ENCODE peak calls at places on chromosome 15, in seven cellular contexts. One of them, this sample, is unnamed.

GRCh38 chr15:62758126-62758951 is 284.2 kb upstream of the TPM1 start:
- DNase-seq in tibial nerve: peak; percentile 77
- DNase-seq in HL-60: no peak
- DNase-seq in left ventricle myocardium inferior: no peak
- DNase-seq in IMR-90: peak; percentile 90
- DNase-seq in tibial artery: peak; percentile 79
- DNase-seq in naive thymus-derived CD4-positive, alpha-beta T cell: no peak
- DNase-seq in this sample: peak; percentile 86

GRCh38 chr15:74913041-74913440 is 6.4 kb upstream of the FAM219B start:
- DNase-seq in tibial nerve: no peak
- DNase-seq in HL-60: no peak
- DNase-seq in left ventricle myocardium inferior: no peak
- DNase-seq in IMR-90: peak; percentile 62
- DNase-seq in tibial artery: no peak
- DNase-seq in naive thymus-derived CD4-positive, alpha-beta T cell: no peak
- DNase-seq in this sample: no peak

GRCh38 chr15:60648928-60649679 is 170.2 kb upstream of the ICE2 start:
- DNase-seq in tibial nerve: no peak
- DNase-seq in HL-60: no peak
- DNase-seq in left ventricle myocardium inferior: no peak
- DNase-seq in IMR-90: no peak
- DNase-seq in tibial artery: no peak
- DNase-seq in naive thymus-derived CD4-positive, alpha-beta T cell: no peak
- DNase-seq in this sample: no peak

GRCh38 chr15:79430901-79431635 is 1.1 kb upstream of the MINAR1 start:
- DNase-seq in tibial nerve: no peak
- DNase-seq in HL-60: no peak
- DNase-seq in left ventricle myocardium inferior: no peak
- DNase-seq in IMR-90: no peak
- DNase-seq in tibial artery: no peak
- DNase-seq in naive thymus-derived CD4-positive, alpha-beta T cell: no peak
- DNase-seq in this sample: no peak

GRCh38 chr15:54150255-54150654 is 172.0 kb downstream of the UNC13C start:
- DNase-seq in tibial nerve: no peak
- DNase-seq in HL-60: peak; percentile 8
- DNase-seq in left ventricle myocardium inferior: no peak
- DNase-seq in IMR-90: peak; percentile 65
- DNase-seq in tibial artery: no peak
- DNase-seq in naive thymus-derived CD4-positive, alpha-beta T cell: no peak
- DNase-seq in this sample: no peak

GRCh38 chr15:45212493-45212892 is 24.7 kb upstream of the SHF start:
- DNase-seq in tibial nerve: no peak
- DNase-seq in HL-60: no peak
- DNase-seq in left ventricle myocardium inferior: no peak
- DNase-seq in IMR-90: no peak
- DNase-seq in tibial artery: no peak
- DNase-seq in naive thymus-derived CD4-positive, alpha-beta T cell: no peak
- DNase-seq in this sample: no peak

GRCh38 chr15:74431645-74432044 is 2.1 kb downstream of the SEMA7A start:
- DNase-seq in tibial nerve: no peak
- DNase-seq in HL-60: no peak
- DNase-seq in left ventricle myocardium inferior: no peak
- DNase-seq in IMR-90: no peak
- DNase-seq in tibial artery: no peak
- DNase-seq in naive thymus-derived CD4-positive, alpha-beta T cell: no peak
- DNase-seq in this sample: peak; percentile 80

GRCh38 chr15:60396964-60397771 is 618 bp downstream of the ANXA2 start:
- DNase-seq in tibial nerve: peak; percentile 62
- DNase-seq in HL-60: no peak
- DNase-seq in left ventricle myocardium inferior: peak; percentile 79
- DNase-seq in IMR-90: peak; percentile 68
- DNase-seq in tibial artery: peak; percentile 81
- DNase-seq in naive thymus-derived CD4-positive, alpha-beta T cell: peak; percentile 9
- DNase-seq in this sample: peak; percentile 83

GRCh38 chr15:58392611-58393161 is 39.1 kb upstream of the LIPC start:
- DNase-seq in tibial nerve: no peak
- DNase-seq in HL-60: no peak
- DNase-seq in left ventricle myocardium inferior: no peak
- DNase-seq in IMR-90: no peak
- DNase-seq in tibial artery: no peak
- DNase-seq in naive thymus-derived CD4-positive, alpha-beta T cell: no peak
- DNase-seq in this sample: no peak

GRCh38 chr15:52805351-52806283 is 15.5 kb upstream of the ONECUT1 start:
- DNase-seq in tibial nerve: no peak
- DNase-seq in HL-60: no peak
- DNase-seq in left ventricle myocardium inferior: no peak
- DNase-seq in IMR-90: no peak
- DNase-seq in tibial artery: no peak
- DNase-seq in naive thymus-derived CD4-positive, alpha-beta T cell: no peak
- DNase-seq in this sample: peak; percentile 67
- H3K27me3 ChIP-seq in tibial nerve: no peaks in the 10 kb centered on the region
- H3K27me3 ChIP-seq in HL-60: peaks cover 72% of the 10 kb centered on the region
- H3K27me3 ChIP-seq in left ventricle myocardium inferior: peaks cover 100% of the 10 kb centered on the region
- H3K27me3 ChIP-seq in IMR-90: peaks cover 65% of the 10 kb centered on the region
- H3K27me3 ChIP-seq in tibial artery: peaks cover 11% of the 10 kb centered on the region
- H3K27me3 ChIP-seq in naive thymus-derived CD4-positive, alpha-beta T cell: peaks cover 23% of the 10 kb centered on the region
- H3K27me3 ChIP-seq in this sample: peaks cover 98% of the 10 kb centered on the region

GRCh38 chr15:67533873-67534272 is 8.6 kb upstream of the MAP2K5 start:
- DNase-seq in tibial nerve: no peak
- DNase-seq in HL-60: no peak
- DNase-seq in left ventricle myocardium inferior: no peak
- DNase-seq in IMR-90: no peak
- DNase-seq in tibial artery: no peak
- DNase-seq in naive thymus-derived CD4-positive, alpha-beta T cell: no peak
- DNase-seq in this sample: no peak
- H3K27ac ChIP-seq in tibial nerve: no peak overlapping the region
- H3K27ac ChIP-seq in HL-60: no peak overlapping the region
- H3K27ac ChIP-seq in left ventricle myocardium inferior: no peak overlapping the region
- H3K27ac ChIP-seq in IMR-90: no peak overlapping the region
- H3K27ac ChIP-seq in tibial artery: no peak overlapping the region
- H3K27ac ChIP-seq in naive thymus-derived CD4-positive, alpha-beta T cell: no peak overlapping the region
- H3K27ac ChIP-seq in this sample: no peak overlapping the region

GRCh38 chr15:89399390-89400120 is 64.9 kb upstream of the POLG start:
- DNase-seq in tibial nerve: no peak
- DNase-seq in HL-60: no peak
- DNase-seq in left ventricle myocardium inferior: no peak
- DNase-seq in IMR-90: no peak
- DNase-seq in tibial artery: no peak
- DNase-seq in naive thymus-derived CD4-positive, alpha-beta T cell: no peak
- DNase-seq in this sample: no peak
- H3K27me3 ChIP-seq in tibial nerve: peaks cover 5% of the 10 kb centered on the region
- H3K27me3 ChIP-seq in HL-60: no peaks in the 10 kb centered on the region
- H3K27me3 ChIP-seq in left ventricle myocardium inferior: peaks cover 100% of the 10 kb centered on the region
- H3K27me3 ChIP-seq in IMR-90: peaks cover 65% of the 10 kb centered on the region
- H3K27me3 ChIP-seq in tibial artery: peaks cover 8% of the 10 kb centered on the region
- H3K27me3 ChIP-seq in naive thymus-derived CD4-positive, alpha-beta T cell: peaks cover 32% of the 10 kb centered on the region
- H3K27me3 ChIP-seq in this sample: no peaks in the 10 kb centered on the region

DNA sequence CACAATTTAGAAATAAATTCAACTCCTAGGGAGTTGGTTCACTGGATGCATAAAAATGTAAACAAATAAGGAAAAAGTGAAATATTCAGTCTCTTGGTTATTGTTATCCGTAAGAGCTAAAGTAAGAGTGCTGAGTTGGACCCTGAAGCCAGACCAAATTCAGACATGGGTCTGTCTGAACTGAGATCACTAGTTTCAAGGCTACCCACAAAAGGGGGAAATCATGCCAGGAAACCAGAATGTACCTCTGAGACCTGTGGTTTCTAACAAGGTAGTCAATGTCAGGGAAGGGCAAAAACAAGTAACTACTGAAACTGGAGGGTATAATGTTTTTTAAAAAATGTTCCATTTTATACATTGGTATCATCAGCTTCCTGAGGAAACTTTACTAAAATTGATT is 35.2 kb upstream of the GOLGA6L2 start:
- DNase-seq in tibial nerve: no peak
- DNase-seq in HL-60: no peak
- DNase-seq in left ventricle myocardium inferior: no peak
- DNase-seq in IMR-90: no peak
- DNase-seq in tibial artery: no peak
- DNase-seq in naive thymus-derived CD4-positive, alpha-beta T cell: no peak
- DNase-seq in this sample: no peak
- H3K27ac ChIP-seq in tibial nerve: no peak overlapping the region
- H3K27ac ChIP-seq in HL-60: no peak overlapping the region
- H3K27ac ChIP-seq in left ventricle myocardium inferior: no peak overlapping the region
- H3K27ac ChIP-seq in IMR-90: no peak overlapping the region
- H3K27ac ChIP-seq in tibial artery: no peak overlapping the region
- H3K27ac ChIP-seq in naive thymus-derived CD4-positive, alpha-beta T cell: no peak overlapping the region
- H3K27ac ChIP-seq in this sample: no peak overlapping the region

GRCh38 chr15:67824157-67824899 is 981 bp upstream of the SKOR1 start:
- DNase-seq in tibial nerve: no peak
- DNase-seq in HL-60: no peak
- DNase-seq in left ventricle myocardium inferior: no peak
- DNase-seq in IMR-90: no peak
- DNase-seq in tibial artery: no peak
- DNase-seq in naive thymus-derived CD4-positive, alpha-beta T cell: no peak
- DNase-seq in this sample: peak; percentile 60

GRCh38 chr15:67823371-67824156 is 1.7 kb upstream of the SKOR1 start:
- DNase-seq in tibial nerve: no peak
- DNase-seq in HL-60: no peak
- DNase-seq in left ventricle myocardium inferior: no peak
- DNase-seq in IMR-90: no peak
- DNase-seq in tibial artery: no peak
- DNase-seq in naive thymus-derived CD4-positive, alpha-beta T cell: no peak
- DNase-seq in this sample: no peak

GRCh38 chr15:67825880-67826716 is 789 bp downstream of the SKOR1 start:
- DNase-seq in tibial nerve: no peak
- DNase-seq in HL-60: no peak
- DNase-seq in left ventricle myocardium inferior: no peak
- DNase-seq in IMR-90: no peak
- DNase-seq in tibial artery: no peak
- DNase-seq in naive thymus-derived CD4-positive, alpha-beta T cell: no peak
- DNase-seq in this sample: peak; percentile 77

GRCh38 chr15:67826717-67827560 is 1.6 kb downstream of the SKOR1 start:
- DNase-seq in tibial nerve: no peak
- DNase-seq in HL-60: no peak
- DNase-seq in left ventricle myocardium inferior: no peak
- DNase-seq in IMR-90: no peak
- DNase-seq in tibial artery: no peak
- DNase-seq in naive thymus-derived CD4-positive, alpha-beta T cell: no peak
- DNase-seq in this sample: peak; percentile 57

GRCh38 chr15:67824900-67825879 is at the start of gene SKOR1:
- DNase-seq in tibial nerve: no peak
- DNase-seq in HL-60: no peak
- DNase-seq in left ventricle myocardium inferior: no peak
- DNase-seq in IMR-90: peak; percentile 37
- DNase-seq in tibial artery: no peak
- DNase-seq in naive thymus-derived CD4-positive, alpha-beta T cell: no peak
- DNase-seq in this sample: peak; percentile 64
- H3K27me3 ChIP-seq in tibial nerve: peaks cover 10% of the 10 kb centered on the region
- H3K27me3 ChIP-seq in HL-60: peaks cover 73% of the 10 kb centered on the region
- H3K27me3 ChIP-seq in left ventricle myocardium inferior: peaks cover 100% of the 10 kb centered on the region
- H3K27me3 ChIP-seq in IMR-90: peaks cover 94% of the 10 kb centered on the region
- H3K27me3 ChIP-seq in tibial artery: peaks cover 10% of the 10 kb centered on the region
- H3K27me3 ChIP-seq in naive thymus-derived CD4-positive, alpha-beta T cell: peaks cover 30% of the 10 kb centered on the region
- H3K27me3 ChIP-seq in this sample: peaks cover 98% of the 10 kb centered on the region

GRCh38 chr15:83012038-83012490 is 625 bp upstream of the C15orf40 start:
- DNase-seq in tibial nerve: no peak
- DNase-seq in HL-60: no peak
- DNase-seq in left ventricle myocardium inferior: no peak
- DNase-seq in IMR-90: no peak
- DNase-seq in tibial artery: no peak
- DNase-seq in naive thymus-derived CD4-positive, alpha-beta T cell: no peak
- DNase-seq in this sample: no peak
- H3K27ac ChIP-seq in tibial nerve: peak overlapping the region; percentile 46
- H3K27ac ChIP-seq in HL-60: peak overlapping the region; percentile 80
- H3K27ac ChIP-seq in left ventricle myocardium inferior: peak overlapping the region; percentile 91
- H3K27ac ChIP-seq in IMR-90: peak overlapping the region; percentile 75
- H3K27ac ChIP-seq in tibial artery: peak overlapping the region; percentile 71
- H3K27ac ChIP-seq in naive thymus-derived CD4-positive, alpha-beta T cell: peak overlapping the region; percentile 77
- H3K27ac ChIP-seq in this sample: peak overlapping the region; percentile 56

GRCh38 chr15:96242761-96243160 is 87.7 kb upstream of the NR2F2 start:
- DNase-seq in tibial nerve: no peak
- DNase-seq in HL-60: no peak
- DNase-seq in left ventricle myocardium inferior: no peak
- DNase-seq in IMR-90: no peak
- DNase-seq in tibial artery: no peak
- DNase-seq in naive thymus-derived CD4-positive, alpha-beta T cell: no peak
- DNase-seq in this sample: no peak

GRCh38 chr15:96247631-96248305 is 82.7 kb upstream of the NR2F2 start:
- DNase-seq in tibial nerve: no peak
- DNase-seq in HL-60: no peak
- DNase-seq in left ventricle myocardium inferior: no peak
- DNase-seq in IMR-90: peak; percentile 44
- DNase-seq in tibial artery: no peak
- DNase-seq in naive thymus-derived CD4-positive, alpha-beta T cell: no peak
- DNase-seq in this sample: no peak

GRCh38 chr15:96246057-96246456 is 84.4 kb upstream of the NR2F2 start:
- DNase-seq in tibial nerve: no peak
- DNase-seq in HL-60: no peak
- DNase-seq in left ventricle myocardium inferior: no peak
- DNase-seq in IMR-90: no peak
- DNase-seq in tibial artery: no peak
- DNase-seq in naive thymus-derived CD4-positive, alpha-beta T cell: no peak
- DNase-seq in this sample: no peak

GRCh38 chr15:96243701-96244100 is 86.8 kb upstream of the NR2F2 start:
- DNase-seq in tibial nerve: no peak
- DNase-seq in HL-60: no peak
- DNase-seq in left ventricle myocardium inferior: no peak
- DNase-seq in IMR-90: peak; percentile 42
- DNase-seq in tibial artery: no peak
- DNase-seq in naive thymus-derived CD4-positive, alpha-beta T cell: no peak
- DNase-seq in this sample: no peak

DNA sequence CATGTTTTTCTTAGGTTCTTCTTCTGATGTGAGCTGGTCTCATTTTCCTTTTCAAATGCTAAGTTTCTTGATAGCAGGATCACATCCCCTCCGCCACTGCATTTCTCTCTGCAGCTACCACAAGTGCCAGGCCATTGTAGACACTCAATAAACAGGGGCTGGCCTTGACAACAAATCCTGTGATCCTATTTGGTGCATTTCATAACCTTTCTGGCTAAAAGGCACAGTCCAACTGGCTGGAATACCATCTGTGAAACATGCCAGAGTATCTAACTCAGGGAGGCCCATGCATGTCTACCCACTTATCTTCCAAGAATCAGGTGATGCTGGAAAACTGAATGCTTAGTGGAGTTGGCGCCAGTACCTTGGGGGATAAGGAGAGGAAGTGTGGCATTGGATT is 85.2 kb upstream of the NR2F2 start:
- DNase-seq in tibial nerve: no peak
- DNase-seq in HL-60: no peak
- DNase-seq in left ventricle myocardium inferior: no peak
- DNase-seq in IMR-90: no peak
- DNase-seq in tibial artery: no peak
- DNase-seq in naive thymus-derived CD4-positive, alpha-beta T cell: no peak
- DNase-seq in this sample: no peak
- H3K27me3 ChIP-seq in tibial nerve: no peaks in the 10 kb centered on the region
- H3K27me3 ChIP-seq in HL-60: no peaks in the 10 kb centered on the region
- H3K27me3 ChIP-seq in left ventricle myocardium inferior: no peaks in the 10 kb centered on the region
- H3K27me3 ChIP-seq in IMR-90: no peaks in the 10 kb centered on the region
- H3K27me3 ChIP-seq in tibial artery: no peaks in the 10 kb centered on the region
- H3K27me3 ChIP-seq in naive thymus-derived CD4-positive, alpha-beta T cell: no peaks in the 10 kb centered on the region
- H3K27me3 ChIP-seq in this sample: no peaks in the 10 kb centered on the region

GRCh38 chr15:41945221-41945620 is 27.1 kb downstream of the EHD4 start:
- DNase-seq in tibial nerve: no peak
- DNase-seq in HL-60: no peak
- DNase-seq in left ventricle myocardium inferior: no peak
- DNase-seq in IMR-90: no peak
- DNase-seq in tibial artery: no peak
- DNase-seq in naive thymus-derived CD4-positive, alpha-beta T cell: no peak
- DNase-seq in this sample: no peak
- H3K27ac ChIP-seq in tibial nerve: peak overlapping the region; percentile 45
- H3K27ac ChIP-seq in HL-60: no peak overlapping the region
- H3K27ac ChIP-seq in left ventricle myocardium inferior: peak overlapping the region; percentile 89
- H3K27ac ChIP-seq in IMR-90: peak overlapping the region; percentile 39
- H3K27ac ChIP-seq in tibial artery: peak overlapping the region; percentile 25
- H3K27ac ChIP-seq in naive thymus-derived CD4-positive, alpha-beta T cell: no peak overlapping the region
- H3K27ac ChIP-seq in this sample: peak overlapping the region; percentile 95